ENCODE peak calls at places on chromosome 4, in ten cellular contexts. Q is mesenchymal stem cell; X is activated CD8-positive, alpha-beta T cell treated with anti-CD3 and anti-CD28 coated beads, Interleukin-2, amount 10 ng/mL, durations not matched to agents 7 days and 5 days; T is GM23248; O is KBM-7; E is adrenal gland; J is NCI-H1436; Z is stimulated activated CD4-positive, alpha-beta T cell treated with anti-CD3 and anti-CD28 coated beads, Interleukin-2, amount 100 ng/mL, for 48 hours; Y is substantia nigra; R is effector memory CD8-positive, alpha-beta T cell. H is an unnamed sample.

GRCh38 chr4:22372958-22373357 is 142.9 kb downstream of the ADGRA3 start:
- DNase-seq in Y (no peak), Q (no peak), T (no peak), Z (no peak), X (no peak), J (no peak), E (no peak), O (no peak), R (no peak), H (no peak)

GRCh38 chr4:87118826-87119225 is 101.6 kb downstream of the KLHL8 start:
- DNase-seq in X (no peak), Q (peak; percentile 89), O (peak; percentile 7), T (peak; percentile 27), R (no peak), Y (no peak), J (peak; percentile 12), Z (no peak), E (no peak), H (no peak)

GRCh38 chr4:19034089-19034488 is 1012.5 kb upstream of the LCORL start:
- DNase-seq in Z (no peak), X (no peak), T (no peak), O (no peak), E (no peak), Y (no peak), R (no peak), Q (peak; percentile 14), J (no peak), H (no peak)

GRCh38 chr4:152629908-152630307 is 49.9 kb downstream of the TMEM154 start:
- DNase-seq in R (no peak), O (no peak), X (no peak), E (no peak), J (no peak), Z (no peak), Q (no peak), T (no peak), Y (no peak), H (no peak)

GRCh38 chr4:4858527-4858926 is 938 bp upstream of the MSX1 start:
- DNase-seq in Y (no peak), O (no peak), X (no peak), T (no peak), Q (no peak), Z (no peak), E (no peak), J (no peak), R (no peak), H (no peak)

GRCh38 chr4:6002926-6003325 is 15.3 kb downstream of the C4orf50 start:
- DNase-seq in T (no peak), O (no peak), Q (no peak), J (no peak), Y (no peak), Z (no peak), R (no peak), E (no peak), X (no peak), H (no peak)

GRCh38 chr4:173391691-173392090 is 7.2 kb downstream of the SCRG1 start:
- DNase-seq in Q (no peak), O (no peak), T (no peak), J (no peak), X (no peak), Y (no peak), E (no peak), R (no peak), Z (no peak), H (no peak)

GRCh38 chr4:77734928-77735327 is 84.2 kb downstream of the CNOT6L start:
- DNase-seq in Z (peak; percentile 7), Y (no peak), E (no peak), X (peak; percentile 74), O (peak; percentile 88), J (no peak), T (peak; percentile 29), Q (peak; percentile 91), R (peak; percentile 8), H (no peak)

GRCh38 chr4:157072002-157072401 is 3.9 kb upstream of the GLRB start:
- DNase-seq in Q (peak; percentile 37), O (no peak), E (no peak), R (no peak), Y (no peak), J (no peak), X (no peak), T (peak; percentile 67), Z (no peak), H (no peak)